ENCODE peak calls at places on chromosomes 1 and 21, in ten cellular contexts. T is T-cell; U is stimulated activated CD8-positive, alpha-beta memory T cell treated with anti-CD3 and anti-CD28 coated beads, Interleukin-7, amount 100 ng/mL, for 1 hour; E is H7; A is kidney tubule cell; Q is NCI-H1092 treated with DMSO at 0.1 percent for 48 hours; L is Right ventricle myocardium superior; R is ureter; G is globus pallidus; K is hepatocyte. D is an unnamed sample.

GRCh38 chr1:53043271-53043670 is 18.7 kb upstream of the PODN start:
- DNase-seq in L (no peak), G (no peak), Q (no peak), K (no peak), T (no peak), E (no peak), R (no peak), A (peak), U (no peak), D (peak)

GRCh38 chr1:244960904-244961303 is 96.6 kb upstream of the HNRNPU start:
- DNase-seq in G (no peak), Q (no peak), T (no peak), E (no peak), U (no peak), A (no peak), L (no peak), K (no peak), R (no peak), D (no peak)

GRCh38 chr21:45578811-45579381 is 36.7 kb upstream of the SLC19A1 start:
- DNase-seq in U (no peak), A (no peak), E (peak), T (no peak), G (no peak), R (peak), K (no peak), Q (no peak), L (no peak), D (no peak)

GRCh38 chr1:22140681-22141080 is 2.2 kb downstream of the WNT4 start:
- DNase-seq in A (peak), K (no peak), R (no peak), U (no peak), L (no peak), E (peak), G (no peak), Q (no peak), T (no peak), D (no peak)

GRCh38 chr1:32538887-32539583 is at the start of gene ZBTB8A:
- DNase-seq in U (no peak), Q (peak), L (peak), E (no peak), A (peak), G (peak), T (no peak), R (peak), K (peak), D (no peak)

GRCh38 chr1:34777519-34778321 is 3.3 kb upstream of the GJB3 start:
- DNase-seq in U (no peak), K (no peak), T (no peak), A (no peak), G (no peak), E (no peak), L (no peak), Q (no peak), R (no peak), D (no peak)

GRCh38 chr1:145956776-145957442 is 908 bp downstream of the LIX1L start:
- DNase-seq in E (peak), Q (no peak), K (peak), L (peak), U (no peak), A (no peak), G (peak), T (no peak), R (no peak), D (no peak)

GRCh38 chr1:154831470-154831869 is 38.6 kb downstream of the KCNN3 start:
- DNase-seq in T (no peak), K (no peak), A (peak), L (no peak), R (no peak), U (no peak), E (no peak), G (no peak), Q (no peak), D (no peak)

GRCh38 chr1:102742426-102742825 is 365.9 kb downstream of the COL11A1 start:
- DNase-seq in K (no peak), A (no peak), U (no peak), E (no peak), T (no peak), Q (no peak), G (no peak), L (no peak), R (no peak), D (no peak)

GRCh38 chr1:117636637-117637425 is 31.0 kb downstream of the TENT5C start:
- DNase-seq in Q (no peak), A (no peak), K (no peak), U (no peak), L (no peak), G (no peak), E (no peak), R (no peak), T (no peak), D (no peak)

GRCh38 chr21:36134820-36135390 is at the start of gene CBR3:
- DNase-seq in Q (peak), A (peak), E (peak), T (peak), L (peak), R (peak), K (peak), U (no peak), G (no peak), D (no peak)

GRCh38 chr1:178502330-178502714 is 5.6 kb upstream of the CLEC20A start:
- DNase-seq in G (no peak), Q (no peak), U (no peak), A (no peak), E (no peak), L (no peak), R (no peak), T (no peak), K (no peak), D (no peak)

GRCh38 chr1:180254854-180255253 is 24.8 kb downstream of the LHX4 start:
- DNase-seq in T (no peak), A (no peak), L (no peak), R (no peak), G (no peak), E (peak), U (no peak), Q (no peak), K (no peak), D (no peak)

GRCh38 chr1:210464519-210465039 is 135.9 kb downstream of the HHAT start:
- DNase-seq in A (peak), K (peak), L (no peak), U (no peak), R (peak), G (no peak), T (no peak), E (no peak), Q (peak), D (no peak)

GRCh38 chr1:210372931-210373627 is 44.4 kb downstream of the HHAT start:
- DNase-seq in E (no peak), K (no peak), Q (no peak), R (no peak), A (no peak), T (no peak), G (no peak), L (no peak), U (no peak), D (no peak)

GRCh38 chr1:6603424-6603850 is 768 bp upstream of the KLHL21 start:
- DNase-seq in L (peak), R (no peak), Q (no peak), A (peak), K (peak), G (no peak), U (no peak), T (peak), E (peak), D (no peak)

GRCh38 chr1:95382385-95382784 is 148.4 kb downstream of the RWDD3 start:
- DNase-seq in L (no peak), E (no peak), Q (no peak), A (no peak), K (no peak), R (no peak), G (no peak), U (no peak), T (no peak), D (no peak)

GRCh38 chr1:227562923-227563318 is 435 bp upstream of the ZNF678 start:
- DNase-seq in K (no peak), U (no peak), A (no peak), E (peak), T (no peak), R (no peak), G (no peak), Q (no peak), L (peak), D (no peak)

GRCh38 chr1:198678301-198678836 is 39.5 kb downstream of the PTPRC start:
- DNase-seq in R (no peak), A (no peak), U (no peak), L (no peak), E (no peak), K (no peak), Q (no peak), G (no peak), T (peak), D (no peak)

GRCh38 chr1:52955129-52955970 is 28.3 kb downstream of the SCP2 start:
- DNase-seq in U (no peak), K (peak), T (no peak), A (peak), E (no peak), Q (no peak), G (peak), R (no peak), L (no peak), D (peak)

GRCh38 chr1:8207202-8207601 is 110.7 kb upstream of the SLC45A1 start:
- DNase-seq in T (no peak), K (no peak), Q (no peak), E (no peak), G (no peak), R (no peak), L (no peak), A (no peak), U (no peak), D (no peak)

GRCh38 chr1:247906504-247907047 is 11.2 kb downstream of the OR2W3 start:
- DNase-seq in R (no peak), T (no peak), Q (no peak), L (no peak), G (no peak), U (no peak), K (no peak), E (peak), A (peak), D (no peak)

GRCh38 chr1:180881806-180882509 is 30.7 kb upstream of the KIAA1614 start:
- DNase-seq in K (peak), G (peak), Q (peak), E (peak), R (no peak), L (no peak), A (peak), U (no peak), T (no peak), D (no peak)

GRCh38 chr1:35568975-35569395 is 4.1 kb upstream of the TFAP2E start:
- DNase-seq in G (peak), A (peak), R (peak), E (peak), U (peak), T (peak), K (peak), L (peak), Q (peak), D (no peak)

GRCh38 chr1:53294557-53294956 is 33.3 kb downstream of the LRP8 start:
- DNase-seq in L (no peak), E (no peak), G (no peak), Q (no peak), K (peak), A (peak), T (peak), R (no peak), U (no peak), D (peak)

GRCh38 chr1:171645553-171646336 is 6.7 kb downstream of the MYOC start:
- DNase-seq in T (no peak), A (no peak), G (peak), Q (no peak), R (peak), L (peak), U (no peak), E (no peak), K (peak), D (no peak)

GRCh38 chr1:222241410-222241809 is 306.5 kb downstream of the HHIPL2 start:
- DNase-seq in R (no peak), T (no peak), L (no peak), G (no peak), Q (peak), E (no peak), U (no peak), K (no peak), A (no peak), D (no peak)

GRCh38 chr1:55063562-55063942 is 24.2 kb downstream of the PCSK9 start:
- DNase-seq in Q (peak), K (no peak), E (peak), L (no peak), A (no peak), R (no peak), U (no peak), G (no peak), T (no peak), D (no peak)

GRCh38 chr1:192476802-192477298 is 98.7 kb upstream of the RGS1 start:
- DNase-seq in G (no peak), L (peak), T (no peak), K (no peak), U (no peak), E (no peak), R (no peak), A (peak), Q (no peak), D (no peak)

D was measured in AG04450.